ENCODE peak calls at places on chromosomes 13 and 19, in nine cellular contexts. M is left ventricle myocardium inferior, J is right lobe of liver, N is transverse colon, Q is thoracic aorta, G is choroid plexus epithelial cell, H is neural progenitor cell, F is astrocyte of the spinal cord, L is MCF 10A. R is an unnamed sample.

GRCh38 chr13:110254151-110254679 is 52.7 kb downstream of the COL4A1 start:
- DNase-seq in M (no peak), J (no peak), N (no peak), Q (no peak), G (peak; percentile 75), H (no peak), F (peak; percentile 57), L (no peak), R (no peak)

GRCh38 chr13:41224113-41225110 is 30.0 kb upstream of the KBTBD7 start:
- DNase-seq in M (no peak), J (no peak), N (no peak), Q (no peak), G (peak; percentile 79), H (no peak), F (peak; percentile 74), L (no peak), R (no peak)

GRCh38 chr19:5238700-5239099 is 101.9 kb downstream of the PTPRS start:
- DNase-seq in M (no peak), J (no peak), N (no peak), Q (no peak), G (no peak), H (no peak), F (no peak), L (no peak), R (no peak)

GRCh38 chr19:41703602-41704293 is 4.7 kb upstream of the CEACAM5 start:
- DNase-seq in M (no peak), J (no peak), N (peak; percentile 5), Q (no peak), G (no peak), H (no peak), F (no peak), L (no peak), R (no peak)

GRCh38 chr19:45137179-45137761 is 23.5 kb downstream of the NKPD1 start:
- DNase-seq in M (peak; percentile 70), J (no peak), N (peak; percentile 55), Q (no peak), G (no peak), H (no peak), F (peak; percentile 31), L (no peak), R (peak; percentile 95)

GRCh38 chr19:15550847-15551182 is 42.5 kb downstream of the CYP4F22 start:
- DNase-seq in M (no peak), J (no peak), N (no peak), Q (no peak), G (no peak), H (no peak), F (no peak), L (no peak), R (no peak)

GRCh38 chr13:113581871-113582270 is 2.7 kb upstream of the TFDP1 start:
- DNase-seq in M (no peak), J (no peak), N (no peak), Q (no peak), G (no peak), H (no peak), F (no peak), L (no peak), R (no peak)

GRCh38 chr19:55750715-55751114 is 8.2 kb upstream of the RFPL4A start:
- DNase-seq in M (no peak), J (no peak), N (no peak), Q (no peak), G (no peak), H (no peak), F (no peak), L (no peak), R (no peak)

GRCh38 chr13:26872444-26873173 is 112.0 kb upstream of the GPR12 start:
- DNase-seq in M (peak; percentile 46), J (peak; percentile 40), N (peak; percentile 33), Q (no peak), G (peak; percentile 64), H (peak; percentile 87), F (no peak), L (peak; percentile 54), R (peak; percentile 28)

GRCh38 chr13:26867451-26868067 is 107.0 kb upstream of the GPR12 start:
- DNase-seq in M (no peak), J (no peak), N (no peak), Q (no peak), G (peak; percentile 48), H (peak; percentile 46), F (peak; percentile 25), L (peak; percentile 49), R (no peak)

GRCh38 chr13:26878465-26878864 is 117.9 kb upstream of the GPR12 start:
- DNase-seq in M (no peak), J (no peak), N (no peak), Q (no peak), G (no peak), H (no peak), F (no peak), L (no peak), R (no peak)

DNA sequence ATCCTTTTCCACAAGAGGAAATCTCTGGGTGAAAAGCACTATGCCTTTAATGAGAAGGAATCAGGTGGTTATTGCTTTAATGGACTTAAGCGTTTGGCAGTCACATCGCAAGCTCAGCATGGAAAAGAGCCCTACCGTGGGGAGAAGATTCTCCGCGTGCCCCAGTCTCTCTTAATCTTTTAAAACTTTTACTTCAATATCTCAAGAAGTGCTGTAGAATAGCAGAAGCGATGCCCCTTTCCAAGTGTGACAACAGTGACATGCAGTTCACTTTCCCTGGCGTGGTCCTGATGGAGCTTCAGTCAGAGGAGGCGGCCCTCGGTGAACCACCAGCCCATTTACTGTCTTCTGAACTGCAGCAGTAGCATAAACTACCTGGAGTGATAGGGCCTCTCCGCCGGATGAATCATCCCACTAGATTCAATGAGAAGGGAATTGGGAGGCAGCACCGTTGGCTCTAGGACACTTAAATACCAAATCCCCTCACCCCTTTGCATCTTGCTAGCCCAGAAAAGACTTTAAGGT is 112.7 kb upstream of the GPR12 start:
- DNase-seq in M (no peak), J (no peak), N (no peak), Q (no peak), G (no peak), H (peak; percentile 16), F (no peak), L (no peak), R (no peak)
- TF ChIP-seq CTCF in M (no peak), J (no peak), N (peak; percentile 7), Q (no peak), G (no peak), H (no peak), F (no peak), L (no peak), R (no peak)

DNA sequence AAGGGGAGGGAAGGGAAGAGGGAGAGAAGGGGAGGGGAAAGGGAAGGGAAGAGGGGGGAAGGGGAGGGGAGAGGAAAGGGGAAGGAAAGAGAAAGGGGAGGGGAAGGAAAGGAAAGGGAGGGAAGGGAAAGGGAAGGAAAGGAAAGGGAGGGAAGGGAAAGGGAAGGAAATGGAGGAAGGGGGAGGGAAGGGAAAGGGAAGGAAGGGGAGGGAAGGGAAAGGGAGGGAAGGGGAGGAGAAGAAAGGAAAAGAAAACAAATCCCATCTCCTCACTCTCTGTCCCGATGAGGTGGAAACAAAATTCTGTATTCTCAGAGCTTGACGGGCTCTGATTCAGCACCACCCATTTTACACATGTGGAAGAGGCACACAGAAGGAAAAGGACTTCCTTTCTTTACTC is 51.4 kb upstream of the SIN3B start:
- DNase-seq in M (no peak), J (no peak), N (no peak), Q (no peak), G (no peak), H (no peak), F (no peak), L (no peak), R (no peak)
- TF ChIP-seq CTCF in M (no peak), J (no peak), N (no peak), Q (no peak), G (no peak), H (no peak), F (no peak), L (no peak), R (no peak)

DNA sequence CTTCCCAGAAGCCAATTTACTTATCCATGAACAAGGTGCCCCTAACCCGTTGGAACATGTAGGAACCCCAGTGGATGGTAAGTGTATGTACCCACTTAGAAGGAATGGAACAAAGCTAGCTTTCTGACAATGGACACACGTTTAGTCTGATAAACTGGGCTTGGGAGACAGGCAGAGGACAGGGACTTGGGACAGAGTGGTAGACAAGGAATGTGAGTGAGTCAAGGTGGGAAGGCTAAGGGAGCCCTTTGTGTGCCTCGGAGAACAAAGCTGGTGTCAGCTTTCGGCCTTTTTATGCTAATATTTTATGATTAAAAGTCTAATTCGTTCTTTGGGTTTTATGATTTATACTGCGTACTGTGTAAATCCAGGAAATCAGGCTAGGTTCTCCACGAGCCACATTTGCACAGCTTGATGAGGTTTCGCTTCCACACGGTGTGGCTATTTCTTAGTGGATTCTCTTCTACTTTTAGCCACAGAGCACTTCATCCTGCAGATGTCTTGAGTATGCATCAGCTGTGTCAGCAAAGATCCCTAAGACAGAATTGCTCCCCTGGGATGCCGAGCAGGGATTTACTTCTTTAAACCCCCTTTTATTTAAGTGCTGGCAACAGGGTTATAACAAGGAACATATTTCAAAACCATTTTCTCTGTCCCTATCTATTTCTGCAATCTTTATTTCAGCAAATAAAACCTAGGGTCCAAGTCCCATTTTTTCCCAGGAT is 258.5 kb downstream of the DLEU7 start:
- DNase-seq in M (no peak), J (no peak), N (no peak), Q (no peak), G (no peak), H (peak; percentile 12), F (no peak), L (no peak), R (no peak)
- TF ChIP-seq CTCF in M (no peak), J (no peak), N (no peak), Q (no peak), G (no peak), H (no peak), F (no peak), L (no peak), R (no peak)

GRCh38 chr19:8545743-8546142 is 31.5 kb downstream of the MYO1F start:
- DNase-seq in M (no peak), J (no peak), N (no peak), Q (no peak), G (no peak), H (no peak), F (no peak), L (no peak), R (no peak)

GRCh38 chr19:8550070-8550469 is 27.2 kb downstream of the MYO1F start:
- DNase-seq in M (no peak), J (no peak), N (no peak), Q (no peak), G (no peak), H (no peak), F (no peak), L (no peak), R (no peak)

GRCh38 chr19:8539621-8540149 is 25.7 kb upstream of the ZNF414 start:
- DNase-seq in M (no peak), J (no peak), N (no peak), Q (no peak), G (no peak), H (no peak), F (no peak), L (no peak), R (no peak)

DNA sequence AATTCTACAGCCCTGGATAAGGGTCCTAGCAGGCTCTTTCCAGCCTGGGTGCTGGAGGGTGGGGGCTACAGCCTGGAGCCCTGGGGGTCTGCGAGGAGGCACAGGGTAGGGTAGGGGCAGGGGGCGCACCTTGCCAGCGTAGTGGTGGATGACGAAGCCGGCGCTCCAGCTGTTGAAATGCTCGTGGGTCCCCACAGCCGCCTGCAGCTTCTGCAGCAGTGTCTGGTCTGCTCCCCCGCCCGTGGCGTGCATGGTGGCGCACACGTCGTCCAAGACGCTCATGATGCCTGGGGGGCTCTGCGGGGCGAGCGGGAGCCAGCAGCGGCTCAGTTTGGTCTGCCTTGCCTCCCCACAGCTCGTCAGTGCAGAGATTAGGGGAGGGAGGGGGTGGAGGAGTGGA is 30.2 kb upstream of the ZNF414 start:
- DNase-seq in M (no peak), J (no peak), N (no peak), Q (no peak), G (no peak), H (no peak), F (no peak), L (no peak), R (no peak)
- TF ChIP-seq CTCF in M (no peak), J (no peak), N (no peak), Q (no peak), G (no peak), H (no peak), F (no peak), L (no peak), R (no peak)